ENCODE peak calls at places on chromosomes 5 and 9, in seven cellular contexts. I is myocyte; X is stimulated activated CD4-positive, alpha-beta T cell treated with anti-CD3 and anti-CD28 coated beads, Interleukin-12 subunit alpha, Interleukin-12 subunit beta, amount 100 ng/mL, for 4 hours; W is CD8-positive, alpha-beta T cell; B is brain microvascular endothelial cell; E is DMS153; L is Right ventricle myocardium inferior. D is an unnamed sample.

GRCh38 chr9:38417003-38417965 is 7.0 kb downstream of the IGFBPL1 start:
- DNase-seq in I (no peak), X (peak), W (no peak), B (no peak), E (peak), L (no peak), D (no peak)

GRCh38 chr9:24073237-24073636 is 247.2 kb upstream of the ELAVL2 start:
- DNase-seq in I (no peak), X (no peak), W (no peak), B (no peak), E (no peak), L (no peak), D (no peak)

GRCh38 chr5:35518104-35518503 is 99.6 kb upstream of the SPEF2 start:
- DNase-seq in I (no peak), X (no peak), W (no peak), B (no peak), E (no peak), L (no peak), D (no peak)

GRCh38 chr5:35263266-35263665 is 33.0 kb upstream of the PRLR start:
- DNase-seq in I (no peak), X (no peak), W (no peak), B (no peak), E (no peak), L (no peak), D (no peak)

GRCh38 chr5:1226231-1226630 is 1.1 kb downstream of the SLC6A18 start:
- DNase-seq in I (no peak), X (no peak), W (no peak), B (no peak), E (no peak), L (no peak), D (no peak)

GRCh38 chr9:129569506-129570449 is 51.1 kb downstream of the C9orf50 start:
- DNase-seq in I (no peak), X (no peak), W (no peak), B (no peak), E (no peak), L (peak), D (no peak)

GRCh38 chr5:148849461-148849860 is 23.1 kb downstream of the ADRB2 start:
- DNase-seq in I (no peak), X (no peak), W (peak), B (no peak), E (no peak), L (no peak), D (no peak)

GRCh38 chr9:72467766-72468738 is 53.4 kb upstream of the TMC1 start:
- DNase-seq in I (no peak), X (no peak), W (no peak), B (peak), E (no peak), L (no peak), D (no peak)

GRCh38 chr5:178496661-178497060 is 93.5 kb downstream of the COL23A1 start:
- DNase-seq in I (no peak), X (no peak), W (no peak), B (peak), E (no peak), L (no peak), D (no peak)

GRCh38 chr9:113888361-113888760 is 12.3 kb downstream of the ZNF618 start:
- DNase-seq in I (no peak), X (no peak), W (no peak), B (no peak), E (no peak), L (no peak), D (no peak)

GRCh38 chr5:53263151-53263550 is 153.6 kb upstream of the MOCS2 start:
- DNase-seq in I (no peak), X (no peak), W (no peak), B (no peak), E (no peak), L (no peak), D (no peak)

GRCh38 chr9:28714175-28714574 is 1140.9 kb upstream of the C9orf72 start:
- DNase-seq in I (no peak), X (no peak), W (no peak), B (no peak), E (no peak), L (no peak), D (no peak)

GRCh38 chr5:23419115-23419514 is 88.3 kb upstream of the PRDM9 start:
- DNase-seq in I (no peak), X (no peak), W (no peak), B (no peak), E (peak), L (no peak), D (no peak)

GRCh38 chr9:20271107-20271506 is 351.2 kb downstream of the MLLT3 start:
- DNase-seq in I (no peak), X (no peak), W (no peak), B (no peak), E (no peak), L (no peak), D (no peak)

GRCh38 chr9:136092353-136092650 is 2.8 kb downstream of the NACC2 start:
- DNase-seq in I (no peak), X (no peak), W (peak), B (no peak), E (no peak), L (no peak), D (peak)

D was measured in right cardiac atrium.